ENCODE peak calls at places on chromosomes 6 and 20, in seven cellular contexts. F is fibroblast of the aortic adventitia; R is SK-N-SH; G is fibroblast of lung; P is lung; N is progenitor cell of endocrine pancreas; T is stimulated activated CD4-positive, alpha-beta T cell treated with anti-CD3 and anti-CD28 coated beads, Interleukin-2, amount 100 ng/mL, for 24 hours. C is an unnamed sample.

GRCh38 chr20:25017257-25017803 is 24.8 kb upstream of the APMAP start:
- DNase-seq in F (no peak), R (no peak), G (no peak), P (peak; percentile 84), N (peak; percentile 53), T (no peak), C (no peak)

GRCh38 chr20:10282930-10283556 is 64.4 kb downstream of the SNAP25 start:
- DNase-seq in F (peak; percentile 6), R (no peak), G (peak; percentile 83), P (no peak), N (no peak), T (no peak), C (no peak)

GRCh38 chr6:151067684-151068596 is 171.8 kb upstream of the AKAP12 start:
- DNase-seq in F (peak; percentile 94), R (no peak), G (peak; percentile 99), P (peak; percentile 41), N (no peak), T (no peak), C (no peak)

GRCh38 chr6:101830501-101831031 is 437.1 kb downstream of the GRIK2 start:
- DNase-seq in F (peak; percentile 35), R (no peak), G (peak; percentile 86), P (no peak), N (no peak), T (no peak), C (no peak)

GRCh38 chr6:134422426-134423231 is 104.7 kb upstream of the SGK1 start:
- DNase-seq in F (peak; percentile 99), R (no peak), G (peak; percentile 100), P (no peak), N (no peak), T (no peak), C (no peak)

GRCh38 chr6:136067731-136068341 is 182.3 kb downstream of the MTFR2 start:
- DNase-seq in F (peak; percentile 53), R (no peak), G (peak; percentile 82), P (no peak), N (no peak), T (no peak), C (no peak)

GRCh38 chr6:104711371-104711770 is 148.3 kb downstream of the HACE1 start:
- DNase-seq in F (peak; percentile 19), R (no peak), G (peak; percentile 51), P (peak; percentile 31), N (no peak), T (no peak), C (no peak)

GRCh38 chr6:156809034-156809433 is 31.9 kb downstream of the ARID1B start:
- DNase-seq in F (peak; percentile 52), R (no peak), G (peak; percentile 37), P (no peak), N (no peak), T (no peak), C (no peak)

GRCh38 chr6:27091661-27092315 is 155.7 kb upstream of the PRSS16 start:
- DNase-seq in F (peak; percentile 93), R (peak; percentile 65), G (peak; percentile 96), P (no peak), N (no peak), T (peak; percentile 63), C (no peak)

GRCh38 chr6:3869632-3870527 is 20.7 kb downstream of the FAM50B start:
- DNase-seq in F (no peak), R (no peak), G (no peak), P (no peak), N (no peak), T (peak; percentile 17), C (no peak)

GRCh38 chr6:17987576-17988421 is at the start of gene KIF13A:
- DNase-seq in F (peak; percentile 81), R (peak; percentile 93), G (peak; percentile 68), P (peak; percentile 81), N (peak; percentile 61), T (peak; percentile 58), C (peak; percentile 90)

GRCh38 chr6:69185276-69185675 is 550.2 kb downstream of the ADGRB3 start:
- DNase-seq in F (no peak), R (no peak), G (no peak), P (no peak), N (no peak), T (no peak), C (no peak)

GRCh38 chr6:161410736-161411135 is 136.9 kb upstream of the AGPAT4 start:
- DNase-seq in F (no peak), R (no peak), G (no peak), P (no peak), N (no peak), T (no peak), C (no peak)

GRCh38 chr6:118528129-118528528 is 20.0 kb upstream of the PLN start:
- DNase-seq in F (no peak), R (no peak), G (no peak), P (no peak), N (no peak), T (no peak), C (no peak)

GRCh38 chr6:169445661-169446581 is 192.3 kb upstream of the THBS2 start:
- DNase-seq in F (no peak), R (no peak), G (no peak), P (no peak), N (no peak), T (no peak), C (no peak)

GRCh38 chr20:52103911-52104545 is 87.6 kb downstream of the ZFP64 start:
- DNase-seq in F (no peak), R (no peak), G (peak; percentile 42), P (no peak), N (no peak), T (peak; percentile 14), C (no peak)

GRCh38 chr6:112636650-112637260 is 289.6 kb downstream of the RFPL4B start:
- DNase-seq in F (peak; percentile 51), R (no peak), G (peak; percentile 90), P (no peak), N (no peak), T (no peak), C (no peak)

GRCh38 chr20:2626853-2627541 is 25.4 kb upstream of the NOP56 start:
- DNase-seq in F (peak; percentile 48), R (no peak), G (peak; percentile 73), P (peak; percentile 61), N (no peak), T (no peak), C (no peak)

GRCh38 chr6:144659202-144659731 is 374.1 kb downstream of the UTRN start:
- DNase-seq in F (peak; percentile 46), R (peak; percentile 45), G (peak; percentile 44), P (no peak), N (no peak), T (peak; percentile 1), C (no peak)

GRCh38 chr6:141174932-141175331 is 957.8 kb upstream of the GJE1 start:
- DNase-seq in F (no peak), R (no peak), G (no peak), P (no peak), N (no peak), T (no peak), C (no peak)

GRCh38 chr6:132614554-132614953 is 9.5 kb downstream of the TAAR2 start:
- DNase-seq in F (no peak), R (no peak), G (no peak), P (no peak), N (no peak), T (no peak), C (no peak)

GRCh38 chr20:17969884-17970409 is 1.1 kb downstream of the MGME1 start:
- DNase-seq in F (no peak), R (no peak), G (peak; percentile 65), P (peak; percentile 40), N (no peak), T (peak; percentile 33), C (peak; percentile 44)

GRCh38 chr6:147782302-147782701 is 273.8 kb downstream of the SAMD5 start:
- DNase-seq in F (no peak), R (no peak), G (peak; percentile 56), P (no peak), N (no peak), T (no peak), C (no peak)

GRCh38 chr6:98769546-98769945 is 64.8 kb upstream of the POU3F2 start:
- DNase-seq in F (peak; percentile 11), R (no peak), G (peak; percentile 64), P (no peak), N (no peak), T (peak; percentile 18), C (no peak)

GRCh38 chr20:63753381-63753780 is 13.8 kb downstream of the SLC2A4RG start:
- DNase-seq in F (no peak), R (no peak), G (no peak), P (no peak), N (no peak), T (no peak), C (no peak)

GRCh38 chr6:32166411-32167061 is 2.1 kb downstream of the EGFL8 start:
- DNase-seq in F (no peak), R (no peak), G (no peak), P (no peak), N (no peak), T (no peak), C (no peak)

GRCh38 chr20:64192406-64192805 is 28.2 kb downstream of the MYT1 start:
- DNase-seq in F (no peak), R (no peak), G (no peak), P (no peak), N (peak; percentile 47), T (no peak), C (no peak)

GRCh38 chr6:140040391-140040790 is 665.9 kb upstream of the CITED2 start:
- DNase-seq in F (no peak), R (no peak), G (peak; percentile 58), P (no peak), N (no peak), T (no peak), C (no peak)